ENCODE peak calls at places on chromosomes 2 and 18, in seven cellular contexts. One of them, this sample, is unnamed.

GRCh38 chr2:54569745-54570296 is 113.7 kb downstream of the SPTBN1 start:
- DNase-seq in H1: no peak
- DNase-seq in K562: no peak
- DNase-seq in spleen: no peak
- DNase-seq in body of pancreas: no peak
- DNase-seq in ovary: no peak
- DNase-seq in HepG2: no peak
- DNase-seq in this sample: no peak

GRCh38 chr2:393711-394696 is 106.1 kb upstream of the ALKAL2 start:
- DNase-seq in H1: no peak
- DNase-seq in K562: no peak
- DNase-seq in spleen: peak
- DNase-seq in body of pancreas: no peak
- DNase-seq in ovary: no peak
- DNase-seq in HepG2: no peak
- DNase-seq in this sample: no peak

GRCh38 chr2:70779911-70780580 is 10.4 kb downstream of the FIGLA start:
- DNase-seq in H1: no peak
- DNase-seq in K562: no peak
- DNase-seq in spleen: no peak
- DNase-seq in body of pancreas: no peak
- DNase-seq in ovary: no peak
- DNase-seq in HepG2: no peak
- DNase-seq in this sample: no peak

GRCh38 chr18:75489493-75490190 is 62.1 kb upstream of the SMIM21 start:
- DNase-seq in H1: no peak
- DNase-seq in K562: no peak
- DNase-seq in spleen: no peak
- DNase-seq in body of pancreas: no peak
- DNase-seq in ovary: peak
- DNase-seq in HepG2: peak
- DNase-seq in this sample: no peak

GRCh38 chr2:217729426-217730058 is 273.3 kb downstream of the TNS1 start:
- DNase-seq in H1: no peak
- DNase-seq in K562: no peak
- DNase-seq in spleen: no peak
- DNase-seq in body of pancreas: no peak
- DNase-seq in ovary: peak
- DNase-seq in HepG2: no peak
- DNase-seq in this sample: no peak

GRCh38 chr2:10228611-10229365 is 73.9 kb upstream of the HPCAL1 start:
- DNase-seq in H1: no peak
- DNase-seq in K562: no peak
- DNase-seq in spleen: peak
- DNase-seq in body of pancreas: peak
- DNase-seq in ovary: peak
- DNase-seq in HepG2: peak
- DNase-seq in this sample: no peak

GRCh38 chr2:215653344-215654015 is 217.6 kb upstream of the FN1 start:
- DNase-seq in H1: no peak
- DNase-seq in K562: no peak
- DNase-seq in spleen: no peak
- DNase-seq in body of pancreas: no peak
- DNase-seq in ovary: no peak
- DNase-seq in HepG2: no peak
- DNase-seq in this sample: no peak

GRCh38 chr2:33267745-33268144 is 208.7 kb upstream of the RASGRP3 start:
- DNase-seq in H1: no peak
- DNase-seq in K562: no peak
- DNase-seq in spleen: no peak
- DNase-seq in body of pancreas: no peak
- DNase-seq in ovary: no peak
- DNase-seq in HepG2: no peak
- DNase-seq in this sample: no peak

GRCh38 chr18:34223893-34224422 is 755 bp downstream of the NOL4 start:
- DNase-seq in H1: peak
- DNase-seq in K562: no peak
- DNase-seq in spleen: no peak
- DNase-seq in body of pancreas: no peak
- DNase-seq in ovary: no peak
- DNase-seq in HepG2: no peak
- DNase-seq in this sample: no peak

GRCh38 chr18:57803119-57803969 is at the start of gene ATP8B1:
- DNase-seq in H1: peak
- DNase-seq in K562: peak
- DNase-seq in spleen: peak
- DNase-seq in body of pancreas: peak
- DNase-seq in ovary: peak
- DNase-seq in HepG2: no peak
- DNase-seq in this sample: no peak

GRCh38 chr2:64052468-64053241 is 33.4 kb upstream of the VPS54 start:
- DNase-seq in H1: no peak
- DNase-seq in K562: no peak
- DNase-seq in spleen: no peak
- DNase-seq in body of pancreas: no peak
- DNase-seq in ovary: no peak
- DNase-seq in HepG2: no peak
- DNase-seq in this sample: no peak

GRCh38 chr2:42350434-42351063 is 10.5 kb downstream of the COX7A2L start:
- DNase-seq in H1: no peak
- DNase-seq in K562: no peak
- DNase-seq in spleen: no peak
- DNase-seq in body of pancreas: no peak
- DNase-seq in ovary: no peak
- DNase-seq in HepG2: no peak
- DNase-seq in this sample: no peak

GRCh38 chr2:101230541-101230993 is 22.1 kb upstream of the CNOT11 start:
- DNase-seq in H1: no peak
- DNase-seq in K562: no peak
- DNase-seq in spleen: no peak
- DNase-seq in body of pancreas: no peak
- DNase-seq in ovary: no peak
- DNase-seq in HepG2: peak
- DNase-seq in this sample: no peak

GRCh38 chr2:143706297-143706696 is 577.1 kb downstream of the ARHGAP15 start:
- DNase-seq in H1: no peak
- DNase-seq in K562: no peak
- DNase-seq in spleen: no peak
- DNase-seq in body of pancreas: no peak
- DNase-seq in ovary: no peak
- DNase-seq in HepG2: no peak
- DNase-seq in this sample: no peak

GRCh38 chr2:239694487-239694886 is 293.7 kb upstream of the HDAC4 start:
- DNase-seq in H1: no peak
- DNase-seq in K562: no peak
- DNase-seq in spleen: no peak
- DNase-seq in body of pancreas: no peak
- DNase-seq in ovary: no peak
- DNase-seq in HepG2: no peak
- DNase-seq in this sample: no peak

GRCh38 chr2:103991591-103991990 is 862.3 kb upstream of the POU3F3 start:
- DNase-seq in H1: no peak
- DNase-seq in K562: no peak
- DNase-seq in spleen: no peak
- DNase-seq in body of pancreas: no peak
- DNase-seq in ovary: no peak
- DNase-seq in HepG2: peak
- DNase-seq in this sample: no peak

GRCh38 chr2:217168396-217168795 is 308.5 kb upstream of the TNP1 start:
- DNase-seq in H1: no peak
- DNase-seq in K562: no peak
- DNase-seq in spleen: no peak
- DNase-seq in body of pancreas: no peak
- DNase-seq in ovary: no peak
- DNase-seq in HepG2: no peak
- DNase-seq in this sample: no peak

GRCh38 chr2:70904371-70905216 is 31.1 kb upstream of the ATP6V1B1 start:
- DNase-seq in H1: peak
- DNase-seq in K562: no peak
- DNase-seq in spleen: no peak
- DNase-seq in body of pancreas: no peak
- DNase-seq in ovary: no peak
- DNase-seq in HepG2: no peak
- DNase-seq in this sample: peak

GRCh38 chr18:2536493-2536892 is 34.8 kb downstream of the METTL4 start:
- DNase-seq in H1: no peak
- DNase-seq in K562: no peak
- DNase-seq in spleen: no peak
- DNase-seq in body of pancreas: no peak
- DNase-seq in ovary: no peak
- DNase-seq in HepG2: no peak
- DNase-seq in this sample: no peak

GRCh38 chr2:199469514-199470360 is 12.0 kb upstream of the SATB2 start:
- DNase-seq in H1: peak
- DNase-seq in K562: no peak
- DNase-seq in spleen: no peak
- DNase-seq in body of pancreas: no peak
- DNase-seq in ovary: no peak
- DNase-seq in HepG2: no peak
- DNase-seq in this sample: no peak

GRCh38 chr18:64099244-64099643 is 49.6 kb downstream of the LINC00305 start:
- DNase-seq in H1: no peak
- DNase-seq in K562: no peak
- DNase-seq in spleen: no peak
- DNase-seq in body of pancreas: no peak
- DNase-seq in ovary: no peak
- DNase-seq in HepG2: no peak
- DNase-seq in this sample: no peak

GRCh38 chr18:33673689-33674088 is 95.7 kb downstream of the ASXL3 start:
- DNase-seq in H1: no peak
- DNase-seq in K562: no peak
- DNase-seq in spleen: no peak
- DNase-seq in body of pancreas: no peak
- DNase-seq in ovary: no peak
- DNase-seq in HepG2: no peak
- DNase-seq in this sample: no peak

GRCh38 chr2:13006829-13007715 is 290.3 kb downstream of the TRIB2 start:
- DNase-seq in H1: peak
- DNase-seq in K562: peak
- DNase-seq in spleen: no peak
- DNase-seq in body of pancreas: peak
- DNase-seq in ovary: peak
- DNase-seq in HepG2: peak
- DNase-seq in this sample: no peak

GRCh38 chr2:185337033-185337432 is 401.6 kb upstream of the FSIP2 start:
- DNase-seq in H1: no peak
- DNase-seq in K562: no peak
- DNase-seq in spleen: no peak
- DNase-seq in body of pancreas: no peak
- DNase-seq in ovary: no peak
- DNase-seq in HepG2: no peak
- DNase-seq in this sample: no peak

GRCh38 chr2:178363252-178363651 is 87.7 kb downstream of the PRKRA start:
- DNase-seq in H1: no peak
- DNase-seq in K562: no peak
- DNase-seq in spleen: no peak
- DNase-seq in body of pancreas: no peak
- DNase-seq in ovary: no peak
- DNase-seq in HepG2: peak
- DNase-seq in this sample: no peak

GRCh38 chr2:66481100-66481549 is 46.2 kb downstream of the MEIS1 start:
- DNase-seq in H1: no peak
- DNase-seq in K562: peak
- DNase-seq in spleen: no peak
- DNase-seq in body of pancreas: no peak
- DNase-seq in ovary: no peak
- DNase-seq in HepG2: no peak
- DNase-seq in this sample: no peak

GRCh38 chr2:189203177-189203799 is 23.7 kb upstream of the COL5A2 start:
- DNase-seq in H1: no peak
- DNase-seq in K562: no peak
- DNase-seq in spleen: no peak
- DNase-seq in body of pancreas: no peak
- DNase-seq in ovary: no peak
- DNase-seq in HepG2: no peak
- DNase-seq in this sample: no peak

DNA sequence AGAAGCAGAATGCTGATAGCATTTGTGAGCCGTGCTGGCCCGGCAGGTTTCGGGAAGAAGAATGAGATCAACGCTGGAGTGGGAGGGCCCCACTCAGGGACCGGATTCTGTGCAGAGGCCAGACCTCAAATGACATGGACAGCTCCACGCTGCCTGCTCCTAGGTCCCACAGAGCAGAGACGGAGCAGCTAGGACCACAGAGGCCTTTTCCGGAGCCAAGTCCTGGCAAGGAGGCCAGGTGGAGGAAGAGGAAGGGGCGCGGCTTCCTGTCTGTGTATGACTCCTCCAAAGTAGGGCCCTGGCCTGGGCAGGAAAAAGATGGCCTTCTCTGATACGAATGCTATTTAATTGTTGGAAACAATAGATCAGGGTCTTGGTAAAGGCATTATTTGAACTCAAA is 139.9 kb downstream of the LRRC30 start:
- DNase-seq in H1: no peak
- DNase-seq in K562: no peak
- DNase-seq in spleen: peak
- DNase-seq in body of pancreas: peak
- DNase-seq in ovary: peak
- DNase-seq in HepG2: no peak
- DNase-seq in this sample: no peak
- TF ChIP-seq POLR2A in H1: no peak
- TF ChIP-seq POLR2A in K562: no peak
- TF ChIP-seq POLR2A in spleen: no peak
- TF ChIP-seq POLR2A in body of pancreas: no peak
- TF ChIP-seq POLR2A in ovary: no peak
- TF ChIP-seq POLR2A in HepG2: no peak
- TF ChIP-seq POLR2A in this sample: no peak

GRCh38 chr2:85593023-85593422 is 2.5 kb upstream of the RNF181 start:
- DNase-seq in H1: no peak
- DNase-seq in K562: no peak
- DNase-seq in spleen: no peak
- DNase-seq in body of pancreas: peak
- DNase-seq in ovary: no peak
- DNase-seq in HepG2: peak
- DNase-seq in this sample: no peak
- TF ChIP-seq POLR2A in H1: no peak
- TF ChIP-seq POLR2A in K562: no peak
- TF ChIP-seq POLR2A in spleen: no peak
- TF ChIP-seq POLR2A in body of pancreas: no peak
- TF ChIP-seq POLR2A in ovary: no peak
- TF ChIP-seq POLR2A in HepG2: no peak
- TF ChIP-seq POLR2A in this sample: no peak

DNA sequence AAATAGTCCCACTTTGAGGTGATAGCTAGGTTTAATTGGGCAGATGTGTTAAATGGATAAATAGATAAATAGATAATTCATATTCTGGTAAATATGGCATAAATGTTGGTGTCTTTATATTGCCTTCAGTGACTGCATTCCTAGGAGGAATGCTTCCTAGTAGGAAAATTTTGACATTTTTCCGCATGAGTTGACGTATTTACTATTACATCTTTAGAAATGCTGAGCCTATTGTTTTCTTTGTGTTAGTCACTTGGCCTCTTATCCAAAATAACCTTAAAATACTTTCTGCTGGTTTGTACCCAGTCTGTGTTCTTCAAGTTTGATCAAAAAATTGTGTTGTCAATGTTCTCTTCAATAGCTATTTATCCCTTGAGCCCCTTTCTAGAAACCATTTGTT is 495.6 kb upstream of the ZEB2 start:
- DNase-seq in H1: no peak
- DNase-seq in K562: no peak
- DNase-seq in spleen: no peak
- DNase-seq in body of pancreas: no peak
- DNase-seq in ovary: no peak
- DNase-seq in HepG2: no peak
- DNase-seq in this sample: no peak
- TF ChIP-seq POLR2A in H1: no peak
- TF ChIP-seq POLR2A in K562: no peak
- TF ChIP-seq POLR2A in spleen: no peak
- TF ChIP-seq POLR2A in body of pancreas: no peak
- TF ChIP-seq POLR2A in ovary: no peak
- TF ChIP-seq POLR2A in HepG2: no peak
- TF ChIP-seq POLR2A in this sample: no peak

GRCh38 chr2:47724221-47724981 is 58.5 kb upstream of the MSH6 start:
- DNase-seq in H1: no peak
- DNase-seq in K562: no peak
- DNase-seq in spleen: peak
- DNase-seq in body of pancreas: no peak
- DNase-seq in ovary: no peak
- DNase-seq in HepG2: no peak
- DNase-seq in this sample: no peak
- TF ChIP-seq POLR2A in H1: no peak
- TF ChIP-seq POLR2A in K562: no peak
- TF ChIP-seq POLR2A in spleen: no peak
- TF ChIP-seq POLR2A in body of pancreas: no peak
- TF ChIP-seq POLR2A in ovary: no peak
- TF ChIP-seq POLR2A in HepG2: no peak
- TF ChIP-seq POLR2A in this sample: no peak